ENCODE peak calls at places on chromosome 13, in six cellular contexts. K, B, D, A, J and C are unnamed samples.

GRCh38 chr13:24861617-24862362 is 97.8 kb downstream of the RNF17 start:
- DNase-seq in K (no peak), B (no peak), D (no peak), A (no peak), J (peak; percentile 12), C (no peak)

GRCh38 chr13:26855921-26856320 is 95.3 kb upstream of the GPR12 start:
- DNase-seq in K (no peak), B (no peak), D (no peak), A (no peak), J (no peak), C (no peak)

GRCh38 chr13:30037306-30037705 is 186.9 kb upstream of the UBL3 start:
- DNase-seq in K (no peak), B (no peak), D (no peak), A (no peak), J (no peak), C (no peak)

GRCh38 chr13:99303863-99304521 is 3.2 kb downstream of the GPR183 start:
- DNase-seq in K (no peak), B (no peak), D (no peak), A (no peak), J (no peak), C (peak; percentile 67)

GRCh38 chr13:100646871-100647270 is 27.7 kb downstream of the TMTC4 start:
- DNase-seq in K (no peak), B (no peak), D (no peak), A (no peak), J (no peak), C (no peak)

GRCh38 chr13:97337985-97338384 is 96.0 kb upstream of the RAP2A start:
- DNase-seq in K (no peak), B (no peak), D (no peak), A (no peak), J (no peak), C (no peak)

GRCh38 chr13:43307921-43308433 is 284.6 kb downstream of the DNAJC15 start:
- DNase-seq in K (peak; percentile 86), B (no peak), D (no peak), A (peak; percentile 68), J (no peak), C (peak; percentile 68)

GRCh38 chr13:48214519-48215121 is 18.4 kb upstream of the ITM2B start:
- DNase-seq in K (no peak), B (no peak), D (no peak), A (no peak), J (no peak), C (peak; percentile 79)

GRCh38 chr13:110816500-110816899 is 98.4 kb downstream of the ANKRD10 start:
- DNase-seq in K (no peak), B (no peak), D (no peak), A (no peak), J (no peak), C (no peak)

GRCh38 chr13:20847298-20847697 is 55.2 kb downstream of the XPO4 start:
- DNase-seq in K (no peak), B (no peak), D (no peak), A (no peak), J (no peak), C (no peak)

GRCh38 chr13:21022694-21023325 is 38.6 kb downstream of the LATS2 start:
- DNase-seq in K (peak; percentile 23), B (no peak), D (no peak), A (no peak), J (peak; percentile 12), C (no peak)

GRCh38 chr13:40236566-40237168 is 429.8 kb downstream of the FOXO1 start:
- DNase-seq in K (no peak), B (no peak), D (no peak), A (no peak), J (no peak), C (no peak)

GRCh38 chr13:41122838-41123237 is 9.8 kb downstream of the KBTBD6 start:
- DNase-seq in K (no peak), B (no peak), D (no peak), A (no peak), J (no peak), C (no peak)

GRCh38 chr13:76189882-76190519 is 553.9 kb downstream of the LMO7 start:
- DNase-seq in K (no peak), B (no peak), D (no peak), A (no peak), J (no peak), C (no peak)

GRCh38 chr13:111394211-111394922 is 73.9 kb downstream of the TEX29 start:
- DNase-seq in K (no peak), B (no peak), D (no peak), A (no peak), J (no peak), C (no peak)

DNA sequence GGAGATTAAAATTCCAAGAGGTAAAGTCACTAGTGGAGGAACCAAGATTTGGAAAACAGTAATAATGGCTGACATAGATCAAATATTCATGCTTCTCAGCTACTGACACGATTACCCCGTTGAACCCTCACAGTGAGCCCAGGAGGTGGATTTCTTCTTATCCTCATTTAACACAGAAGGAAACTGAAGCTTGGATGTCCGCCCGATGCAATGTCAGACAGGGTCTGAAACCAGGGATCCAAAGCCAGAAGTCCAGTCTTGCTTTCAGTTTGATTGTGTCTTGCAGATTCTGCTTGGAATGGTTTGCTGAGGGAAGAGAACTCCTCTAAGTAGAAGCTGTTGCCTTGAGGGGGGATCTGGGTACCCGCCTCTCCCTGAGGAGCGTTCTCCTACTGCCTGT is 404.7 kb downstream of the KCNRG start:
- DNase-seq in K (no peak), B (no peak), D (no peak), A (no peak), J (no peak), C (no peak)
- TF ChIP-seq CTCF in K (no peak), B (no peak), D (no peak), A (no peak), J (no peak), C (no peak)

DNA sequence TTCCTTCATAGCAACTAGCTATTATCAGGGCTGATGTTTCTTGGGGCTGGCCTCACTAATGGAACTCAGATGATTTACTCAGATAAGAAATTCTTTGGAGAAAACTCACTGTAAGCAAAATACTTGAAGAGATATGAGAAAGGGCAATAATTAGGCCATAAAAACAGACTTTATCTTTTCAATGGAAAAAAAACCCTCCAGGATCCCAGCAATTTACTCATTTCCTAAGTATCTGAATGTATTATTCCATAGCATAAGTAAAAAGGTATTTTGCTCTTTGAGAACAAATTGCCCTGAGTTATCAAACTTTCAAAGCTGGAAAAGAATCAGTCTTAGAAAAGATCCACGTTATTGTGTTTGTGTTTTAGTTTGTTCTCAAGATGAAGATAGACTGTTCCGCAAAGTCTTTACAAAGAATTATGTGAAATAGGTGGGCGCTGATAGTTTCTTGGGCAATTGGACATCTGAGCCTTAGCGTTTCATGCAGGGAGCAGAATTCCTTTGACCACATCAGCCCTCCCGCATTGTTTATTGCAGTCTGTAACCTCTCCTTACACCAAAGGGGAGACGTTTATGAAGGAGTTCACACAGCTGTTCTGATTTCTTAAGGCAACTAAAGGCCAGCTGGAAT is 29.1 kb upstream of the CSNK1A1L start:
- DNase-seq in K (no peak), B (no peak), D (peak; percentile 89), A (no peak), J (no peak), C (no peak)
- TF ChIP-seq MAX in K (no peak), B (no peak), D (no peak), A (no peak), J (no peak), C (no peak)

GRCh38 chr13:94549241-94550029 is 46.5 kb downstream of the TGDS start:
- DNase-seq in K (peak; percentile 81), B (peak; percentile 74), D (peak; percentile 96), A (peak; percentile 93), J (peak; percentile 84), C (peak; percentile 96)

GRCh38 chr13:94548382-94549240 is 47.3 kb downstream of the TGDS start:
- DNase-seq in K (peak; percentile 49), B (peak; percentile 43), D (no peak), A (peak; percentile 8), J (no peak), C (no peak)

GRCh38 chr13:94553766-94554165 is 42.2 kb downstream of the TGDS start:
- DNase-seq in K (no peak), B (no peak), D (no peak), A (no peak), J (no peak), C (no peak)

GRCh38 chr13:94552095-94552494 is 43.9 kb downstream of the TGDS start:
- DNase-seq in K (no peak), B (no peak), D (no peak), A (no peak), J (no peak), C (no peak)

DNA sequence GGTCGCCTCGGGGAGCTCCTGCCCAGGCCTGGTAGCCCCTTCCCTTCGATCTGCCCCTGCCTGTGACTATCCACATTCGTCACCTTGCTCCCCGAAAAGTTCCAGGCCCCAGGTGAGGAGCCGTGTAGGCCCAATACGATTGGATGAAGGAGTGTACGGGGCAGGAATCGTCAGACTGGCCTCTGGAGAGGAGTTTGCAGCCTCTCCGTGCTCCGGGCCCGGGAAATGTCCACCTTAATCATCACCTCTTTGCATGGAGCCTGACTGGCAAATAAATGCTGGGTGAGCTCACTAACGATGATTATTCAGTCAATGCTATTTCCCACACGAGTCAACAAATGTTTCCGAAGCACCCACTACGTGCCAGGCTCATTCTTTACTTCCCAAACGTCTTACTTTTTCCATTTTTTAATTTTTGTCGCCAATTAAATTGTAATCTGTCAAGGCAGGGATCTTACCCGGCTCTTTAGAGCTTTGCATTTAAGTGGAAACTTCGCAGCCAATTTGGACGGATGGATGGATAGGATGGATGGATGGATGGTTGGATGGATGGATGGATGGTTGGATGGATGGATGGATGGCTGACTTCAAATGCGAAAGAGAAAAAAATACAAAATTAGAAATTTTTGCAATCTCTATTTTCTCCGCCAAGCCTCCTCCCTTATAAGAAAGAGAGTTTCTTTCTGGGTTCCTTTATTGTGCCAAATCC is 45.8 kb downstream of the TGDS start:
- DNase-seq in K (peak; percentile 21), B (peak; percentile 62), D (no peak), A (peak; percentile 4), J (no peak), C (no peak)
- TF ChIP-seq MYC in K (no peak), B (no peak), D (no peak), A (no peak), J (no peak), C (no peak)

DNA sequence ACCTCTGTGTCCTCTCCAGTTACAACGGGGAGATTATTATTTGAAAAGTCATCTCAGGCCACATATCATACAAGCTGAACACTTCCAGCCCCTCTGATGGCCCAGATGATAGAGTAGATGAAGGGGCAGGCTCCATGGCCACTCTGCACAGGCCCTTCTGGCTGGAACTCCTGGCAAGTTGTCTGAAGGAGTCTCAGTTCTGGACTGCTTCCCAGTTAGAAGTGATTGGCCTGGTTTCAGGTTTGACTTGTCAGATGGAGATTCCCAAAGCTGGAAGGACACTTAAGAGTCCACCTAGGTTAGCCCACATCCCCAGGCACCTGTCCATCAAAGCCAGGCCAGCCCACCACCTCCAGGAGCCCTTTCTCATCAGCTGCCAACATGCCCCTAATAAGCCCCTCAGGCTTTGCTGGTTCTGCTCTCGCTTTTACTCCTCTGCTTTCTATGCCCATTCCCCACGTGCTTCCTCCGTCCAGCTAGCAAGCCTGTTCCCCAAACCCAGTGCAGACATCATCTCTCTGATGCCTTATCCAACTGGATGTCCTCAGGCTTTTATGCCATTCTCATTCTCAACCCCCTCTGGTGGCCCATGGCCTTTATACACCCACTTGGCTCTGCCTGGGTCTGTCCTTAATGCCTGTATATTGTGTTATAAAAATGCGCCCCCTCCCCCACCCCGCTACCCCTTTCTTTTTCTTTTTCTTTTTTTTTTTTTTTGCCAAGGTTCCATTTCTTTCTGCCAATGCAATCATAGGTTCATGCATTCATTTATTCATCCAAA is 56.5 kb downstream of the HSPH1 start:
- DNase-seq in K (no peak), B (no peak), D (no peak), A (no peak), J (no peak), C (no peak)
- TF ChIP-seq CTCF in K (no peak), B (no peak), D (no peak), A (no peak), J (no peak), C (no peak)